ENCODE peak calls at places on chromosome 16, in seven cellular contexts. One of them, this sample, is unnamed.

GRCh38 chr16:75591001-75591852 is 25.0 kb downstream of the GABARAPL2 start:
- DNase-seq in body of pancreas: peak; percentile 31
- DNase-seq in endothelial cell of umbilical vein: peak; percentile 52
- DNase-seq in AG04450: no peak
- DNase-seq in heart left ventricle: peak; percentile 88
- DNase-seq in GM23248: peak; percentile 93
- DNase-seq in kidney: no peak
- DNase-seq in this sample: no peak

GRCh38 chr16:3687792-3688191 is 29.5 kb downstream of the TRAP1 start:
- DNase-seq in body of pancreas: no peak
- DNase-seq in endothelial cell of umbilical vein: no peak
- DNase-seq in AG04450: no peak
- DNase-seq in heart left ventricle: peak; percentile 20
- DNase-seq in GM23248: no peak
- DNase-seq in kidney: peak; percentile 9
- DNase-seq in this sample: no peak

GRCh38 chr16:74468807-74469511 is 47.7 kb upstream of the CLEC18B start:
- DNase-seq in body of pancreas: no peak
- DNase-seq in endothelial cell of umbilical vein: no peak
- DNase-seq in AG04450: no peak
- DNase-seq in heart left ventricle: no peak
- DNase-seq in GM23248: no peak
- DNase-seq in kidney: no peak
- DNase-seq in this sample: no peak

GRCh38 chr16:86932130-86932982 is 354.0 kb downstream of the FOXL1 start:
- DNase-seq in body of pancreas: no peak
- DNase-seq in endothelial cell of umbilical vein: no peak
- DNase-seq in AG04450: no peak
- DNase-seq in heart left ventricle: no peak
- DNase-seq in GM23248: no peak
- DNase-seq in kidney: no peak
- DNase-seq in this sample: no peak

GRCh38 chr16:80557037-80557436 is 16.2 kb downstream of the DYNLRB2 start:
- DNase-seq in body of pancreas: no peak
- DNase-seq in endothelial cell of umbilical vein: no peak
- DNase-seq in AG04450: no peak
- DNase-seq in heart left ventricle: no peak
- DNase-seq in GM23248: no peak
- DNase-seq in kidney: no peak
- DNase-seq in this sample: no peak

GRCh38 chr16:97822-98221 is 19.8 kb downstream of the MPG start:
- DNase-seq in body of pancreas: no peak
- DNase-seq in endothelial cell of umbilical vein: no peak
- DNase-seq in AG04450: no peak
- DNase-seq in heart left ventricle: peak; percentile 24
- DNase-seq in GM23248: peak; percentile 39
- DNase-seq in kidney: no peak
- DNase-seq in this sample: no peak

GRCh38 chr16:85296859-85297698 is 184.8 kb upstream of the CIBAR2 start:
- DNase-seq in body of pancreas: peak; percentile 65
- DNase-seq in endothelial cell of umbilical vein: peak; percentile 17
- DNase-seq in AG04450: no peak
- DNase-seq in heart left ventricle: no peak
- DNase-seq in GM23248: peak; percentile 59
- DNase-seq in kidney: no peak
- DNase-seq in this sample: peak; percentile 40

GRCh38 chr16:4675864-4676786 is 17.2 kb upstream of the NUDT16L1 start:
- DNase-seq in body of pancreas: no peak
- DNase-seq in endothelial cell of umbilical vein: no peak
- DNase-seq in AG04450: no peak
- DNase-seq in heart left ventricle: no peak
- DNase-seq in GM23248: no peak
- DNase-seq in kidney: no peak
- DNase-seq in this sample: no peak

GRCh38 chr16:85301171-85301690 is 189.0 kb upstream of the CIBAR2 start:
- DNase-seq in body of pancreas: peak; percentile 87
- DNase-seq in endothelial cell of umbilical vein: no peak
- DNase-seq in AG04450: no peak
- DNase-seq in heart left ventricle: no peak
- DNase-seq in GM23248: no peak
- DNase-seq in kidney: no peak
- DNase-seq in this sample: no peak

DNA sequence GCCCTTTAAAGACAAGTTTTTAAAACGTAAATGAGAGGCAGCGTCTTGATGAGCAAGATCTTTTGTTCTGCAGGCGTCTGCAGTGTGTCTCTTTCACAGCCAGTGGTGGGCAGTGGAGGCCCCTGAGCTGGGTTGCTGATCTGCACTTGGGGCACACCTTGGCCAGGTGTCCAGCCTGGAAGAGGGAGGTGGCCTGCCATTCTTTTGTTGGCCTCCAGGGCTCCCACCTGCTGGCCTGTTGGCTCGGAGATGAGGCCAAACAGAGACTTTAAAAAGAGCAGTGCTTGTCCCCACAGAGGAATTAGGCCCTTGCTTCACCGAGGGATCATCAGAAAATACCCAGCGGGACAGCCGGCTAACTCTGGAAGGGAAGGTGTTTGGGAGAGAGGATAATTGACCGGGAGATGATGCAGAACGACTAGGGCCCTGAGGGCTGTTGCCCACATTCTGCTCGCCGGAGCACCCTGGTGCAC is 145.9 kb upstream of the PLCG2 start:
- DNase-seq in body of pancreas: no peak
- DNase-seq in endothelial cell of umbilical vein: no peak
- DNase-seq in AG04450: no peak
- DNase-seq in heart left ventricle: no peak
- DNase-seq in GM23248: no peak
- DNase-seq in kidney: no peak
- DNase-seq in this sample: no peak
- H3K27ac ChIP-seq in body of pancreas: no peak overlapping the region
- H3K27ac ChIP-seq in endothelial cell of umbilical vein: peak overlapping the region; percentile 73
- H3K27ac ChIP-seq in AG04450: no peak overlapping the region
- H3K27ac ChIP-seq in heart left ventricle: no peak overlapping the region
- H3K27ac ChIP-seq in GM23248: no peak overlapping the region
- H3K27ac ChIP-seq in kidney: no peak overlapping the region
- H3K27ac ChIP-seq in this sample: peak overlapping the region; percentile 49

DNA sequence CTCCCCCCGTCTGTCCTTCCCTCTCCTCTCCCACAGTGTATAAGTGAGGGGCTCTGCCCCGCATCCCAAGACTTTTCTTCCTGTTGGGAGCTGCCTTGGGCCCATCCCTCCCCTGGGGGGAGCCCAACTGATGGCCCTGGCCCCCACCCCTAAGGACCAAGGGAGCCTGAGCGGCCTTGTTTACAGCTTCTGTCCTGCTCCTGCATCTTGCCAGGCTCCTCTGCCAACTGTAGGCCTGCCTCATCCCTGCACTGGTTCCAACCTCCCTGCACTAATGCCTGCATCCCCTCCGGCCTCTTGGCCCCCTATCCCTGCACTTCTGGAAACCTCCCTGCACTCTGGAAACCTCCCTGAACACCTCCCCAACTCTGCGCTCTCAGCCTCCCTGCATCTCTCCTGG is 1.4 kb upstream of the PAGR1 start:
- DNase-seq in body of pancreas: no peak
- DNase-seq in endothelial cell of umbilical vein: no peak
- DNase-seq in AG04450: no peak
- DNase-seq in heart left ventricle: no peak
- DNase-seq in GM23248: no peak
- DNase-seq in kidney: peak; percentile 71
- DNase-seq in this sample: no peak
- H3K27ac ChIP-seq in body of pancreas: no peak overlapping the region
- H3K27ac ChIP-seq in endothelial cell of umbilical vein: no peak overlapping the region
- H3K27ac ChIP-seq in AG04450: peak overlapping the region; percentile 11
- H3K27ac ChIP-seq in heart left ventricle: no peak overlapping the region
- H3K27ac ChIP-seq in GM23248: no peak overlapping the region
- H3K27ac ChIP-seq in kidney: no peak overlapping the region
- H3K27ac ChIP-seq in this sample: peak overlapping the region; percentile 99

GRCh38 chr16:59574296-59574695 is 840.2 kb upstream of the GOT2 start:
- DNase-seq in body of pancreas: no peak
- DNase-seq in endothelial cell of umbilical vein: no peak
- DNase-seq in AG04450: no peak
- DNase-seq in heart left ventricle: no peak
- DNase-seq in GM23248: no peak
- DNase-seq in kidney: no peak
- DNase-seq in this sample: no peak
- H3K27ac ChIP-seq in body of pancreas: no peak overlapping the region
- H3K27ac ChIP-seq in endothelial cell of umbilical vein: no peak overlapping the region
- H3K27ac ChIP-seq in AG04450: no peak overlapping the region
- H3K27ac ChIP-seq in heart left ventricle: no peak overlapping the region
- H3K27ac ChIP-seq in GM23248: no peak overlapping the region
- H3K27ac ChIP-seq in kidney: no peak overlapping the region
- H3K27ac ChIP-seq in this sample: no peak overlapping the region

GRCh38 chr16:57809276-57809793 is 7.0 kb upstream of the KIFC3 start:
- DNase-seq in body of pancreas: no peak
- DNase-seq in endothelial cell of umbilical vein: no peak
- DNase-seq in AG04450: no peak
- DNase-seq in heart left ventricle: no peak
- DNase-seq in GM23248: no peak
- DNase-seq in kidney: no peak
- DNase-seq in this sample: no peak
- H3K27ac ChIP-seq in body of pancreas: no peak overlapping the region
- H3K27ac ChIP-seq in endothelial cell of umbilical vein: no peak overlapping the region
- H3K27ac ChIP-seq in AG04450: no peak overlapping the region
- H3K27ac ChIP-seq in heart left ventricle: no peak overlapping the region
- H3K27ac ChIP-seq in GM23248: no peak overlapping the region
- H3K27ac ChIP-seq in kidney: peak overlapping the region; percentile 95
- H3K27ac ChIP-seq in this sample: peak overlapping the region; percentile 97

DNA sequence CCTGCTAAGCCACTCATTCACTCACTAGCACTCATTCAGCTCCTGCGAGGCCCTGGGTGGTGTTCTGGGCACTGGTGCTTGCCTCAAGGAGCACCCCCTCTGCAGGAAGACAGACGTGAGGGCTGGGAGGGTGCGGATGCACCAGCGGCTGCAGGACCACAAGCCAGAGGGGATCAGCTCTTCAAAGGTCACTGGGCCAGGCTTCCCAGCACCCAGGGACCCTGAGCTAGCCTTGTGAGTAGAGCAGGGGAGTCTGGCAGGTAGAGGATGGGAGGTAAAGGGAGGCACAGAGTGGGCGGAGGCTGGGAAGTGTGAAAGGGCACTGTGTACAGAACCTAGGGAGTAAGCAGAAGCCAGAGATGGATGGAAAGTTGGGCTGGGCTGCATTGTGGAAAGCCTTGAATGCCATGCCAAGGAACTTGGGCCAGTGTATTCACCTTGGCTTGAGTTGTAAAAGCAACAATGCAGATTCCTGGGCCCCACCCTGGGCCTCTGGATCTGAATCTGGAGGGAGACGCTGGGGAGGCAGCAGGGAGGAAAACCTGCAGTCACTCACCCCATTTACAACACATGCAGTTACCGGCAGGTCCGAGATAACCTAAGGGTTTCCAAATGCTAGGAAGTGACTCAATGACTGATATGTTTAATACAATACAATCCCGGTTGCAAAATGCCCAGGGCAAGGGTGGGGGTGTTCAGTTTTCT is 1.7 kb downstream of the IL4R start:
- DNase-seq in body of pancreas: peak; percentile 18
- DNase-seq in endothelial cell of umbilical vein: peak; percentile 89
- DNase-seq in AG04450: no peak
- DNase-seq in heart left ventricle: peak; percentile 82
- DNase-seq in GM23248: peak; percentile 72
- DNase-seq in kidney: peak; percentile 87
- DNase-seq in this sample: peak; percentile 93
- H3K27ac ChIP-seq in body of pancreas: peak overlapping the region; percentile 21
- H3K27ac ChIP-seq in endothelial cell of umbilical vein: peak overlapping the region; percentile 99
- H3K27ac ChIP-seq in AG04450: peak overlapping the region; percentile 85
- H3K27ac ChIP-seq in heart left ventricle: peak overlapping the region; percentile 89
- H3K27ac ChIP-seq in GM23248: peak overlapping the region; percentile 91
- H3K27ac ChIP-seq in kidney: peak overlapping the region; percentile 96
- H3K27ac ChIP-seq in this sample: peak overlapping the region; percentile 97

GRCh38 chr16:88737298-88738166 is 31.2 kb downstream of the CTU2 start:
- DNase-seq in body of pancreas: peak; percentile 86
- DNase-seq in endothelial cell of umbilical vein: peak; percentile 50
- DNase-seq in AG04450: peak; percentile 29
- DNase-seq in heart left ventricle: peak; percentile 64
- DNase-seq in GM23248: peak; percentile 80
- DNase-seq in kidney: peak; percentile 92
- DNase-seq in this sample: peak; percentile 75
- H3K27ac ChIP-seq in body of pancreas: no peak overlapping the region
- H3K27ac ChIP-seq in endothelial cell of umbilical vein: no peak overlapping the region
- H3K27ac ChIP-seq in AG04450: peak overlapping the region; percentile 21
- H3K27ac ChIP-seq in heart left ventricle: no peak overlapping the region
- H3K27ac ChIP-seq in GM23248: no peak overlapping the region
- H3K27ac ChIP-seq in kidney: no peak overlapping the region
- H3K27ac ChIP-seq in this sample: peak overlapping the region; percentile 57